ENCODE peak calls at places on chromosomes 3 and 15, in six cellular contexts. One of them, this sample, is unnamed.

GRCh38 chr3:25442486-25442885 is 14.4 kb downstream of the RARB start:
- DNase-seq in psoas muscle: no peak
- DNase-seq in kidney epithelial cell: no peak
- DNase-seq in naive thymus-derived CD4-positive, alpha-beta T cell: no peak
- DNase-seq in choroid plexus epithelial cell: no peak
- DNase-seq in neuronal stem cell: no peak
- DNase-seq in this sample: no peak

GRCh38 chr3:132198601-132199000 is 118.6 kb upstream of the ACP3 start:
- DNase-seq in psoas muscle: no peak
- DNase-seq in kidney epithelial cell: no peak
- DNase-seq in naive thymus-derived CD4-positive, alpha-beta T cell: no peak
- DNase-seq in choroid plexus epithelial cell: no peak
- DNase-seq in neuronal stem cell: no peak
- DNase-seq in this sample: no peak

GRCh38 chr15:46409879-46410278 is 775.0 kb downstream of the SQOR start:
- DNase-seq in psoas muscle: no peak
- DNase-seq in kidney epithelial cell: no peak
- DNase-seq in naive thymus-derived CD4-positive, alpha-beta T cell: no peak
- DNase-seq in choroid plexus epithelial cell: no peak
- DNase-seq in neuronal stem cell: no peak
- DNase-seq in this sample: no peak

GRCh38 chr15:89888214-89888804 is 5.5 kb downstream of the AP3S2 start:
- DNase-seq in psoas muscle: no peak
- DNase-seq in kidney epithelial cell: no peak
- DNase-seq in naive thymus-derived CD4-positive, alpha-beta T cell: no peak
- DNase-seq in choroid plexus epithelial cell: peak
- DNase-seq in neuronal stem cell: no peak
- DNase-seq in this sample: no peak

GRCh38 chr15:66789029-66790025 is 87.3 kb downstream of the SMAD6 start:
- DNase-seq in psoas muscle: no peak
- DNase-seq in kidney epithelial cell: no peak
- DNase-seq in naive thymus-derived CD4-positive, alpha-beta T cell: no peak
- DNase-seq in choroid plexus epithelial cell: peak
- DNase-seq in neuronal stem cell: no peak
- DNase-seq in this sample: peak

GRCh38 chr15:84681822-84682221 is 23.8 kb upstream of the NMB start:
- DNase-seq in psoas muscle: no peak
- DNase-seq in kidney epithelial cell: peak
- DNase-seq in naive thymus-derived CD4-positive, alpha-beta T cell: no peak
- DNase-seq in choroid plexus epithelial cell: peak
- DNase-seq in neuronal stem cell: no peak
- DNase-seq in this sample: no peak

GRCh38 chr3:14371573-14372474 is 30.6 kb upstream of the SLC6A6 start:
- DNase-seq in psoas muscle: peak
- DNase-seq in kidney epithelial cell: peak
- DNase-seq in naive thymus-derived CD4-positive, alpha-beta T cell: no peak
- DNase-seq in choroid plexus epithelial cell: peak
- DNase-seq in neuronal stem cell: no peak
- DNase-seq in this sample: no peak

GRCh38 chr15:51736646-51737537 is 563 bp downstream of the LYSMD2 start:
- DNase-seq in psoas muscle: peak
- DNase-seq in kidney epithelial cell: no peak
- DNase-seq in naive thymus-derived CD4-positive, alpha-beta T cell: peak
- DNase-seq in choroid plexus epithelial cell: peak
- DNase-seq in neuronal stem cell: no peak
- DNase-seq in this sample: no peak

GRCh38 chr3:66336358-66336766 is 115.6 kb downstream of the SLC25A26 start:
- DNase-seq in psoas muscle: no peak
- DNase-seq in kidney epithelial cell: no peak
- DNase-seq in naive thymus-derived CD4-positive, alpha-beta T cell: no peak
- DNase-seq in choroid plexus epithelial cell: peak
- DNase-seq in neuronal stem cell: no peak
- DNase-seq in this sample: no peak

GRCh38 chr3:36906504-36907149 is 38.2 kb downstream of the TRANK1 start:
- DNase-seq in psoas muscle: no peak
- DNase-seq in kidney epithelial cell: no peak
- DNase-seq in naive thymus-derived CD4-positive, alpha-beta T cell: no peak
- DNase-seq in choroid plexus epithelial cell: peak
- DNase-seq in neuronal stem cell: no peak
- DNase-seq in this sample: peak

GRCh38 chr15:23797747-23798157 is 110.6 kb upstream of the NDN start:
- DNase-seq in psoas muscle: no peak
- DNase-seq in kidney epithelial cell: no peak
- DNase-seq in naive thymus-derived CD4-positive, alpha-beta T cell: no peak
- DNase-seq in choroid plexus epithelial cell: no peak
- DNase-seq in neuronal stem cell: no peak
- DNase-seq in this sample: no peak

GRCh38 chr3:136305879-136306278 is 55.7 kb downstream of the PCCB start:
- DNase-seq in psoas muscle: no peak
- DNase-seq in kidney epithelial cell: no peak
- DNase-seq in naive thymus-derived CD4-positive, alpha-beta T cell: no peak
- DNase-seq in choroid plexus epithelial cell: no peak
- DNase-seq in neuronal stem cell: no peak
- DNase-seq in this sample: no peak

GRCh38 chr3:142595581-142595950 is 627 bp upstream of the PLS1 start:
- DNase-seq in psoas muscle: no peak
- DNase-seq in kidney epithelial cell: peak
- DNase-seq in naive thymus-derived CD4-positive, alpha-beta T cell: no peak
- DNase-seq in choroid plexus epithelial cell: peak
- DNase-seq in neuronal stem cell: no peak
- DNase-seq in this sample: no peak

GRCh38 chr3:191340976-191341375 is 10.7 kb upstream of the UTS2B start:
- DNase-seq in psoas muscle: no peak
- DNase-seq in kidney epithelial cell: no peak
- DNase-seq in naive thymus-derived CD4-positive, alpha-beta T cell: no peak
- DNase-seq in choroid plexus epithelial cell: no peak
- DNase-seq in neuronal stem cell: no peak
- DNase-seq in this sample: no peak

GRCh38 chr15:22811640-22812039 is 25.2 kb downstream of the NIPA1 start:
- DNase-seq in psoas muscle: no peak
- DNase-seq in kidney epithelial cell: no peak
- DNase-seq in naive thymus-derived CD4-positive, alpha-beta T cell: no peak
- DNase-seq in choroid plexus epithelial cell: peak
- DNase-seq in neuronal stem cell: no peak
- DNase-seq in this sample: no peak

GRCh38 chr3:31890007-31890406 is 91.1 kb downstream of the OSBPL10 start:
- DNase-seq in psoas muscle: no peak
- DNase-seq in kidney epithelial cell: no peak
- DNase-seq in naive thymus-derived CD4-positive, alpha-beta T cell: no peak
- DNase-seq in choroid plexus epithelial cell: no peak
- DNase-seq in neuronal stem cell: no peak
- DNase-seq in this sample: no peak

GRCh38 chr15:59862191-59863155 is 141.6 kb upstream of the FOXB1 start:
- DNase-seq in psoas muscle: no peak
- DNase-seq in kidney epithelial cell: no peak
- DNase-seq in naive thymus-derived CD4-positive, alpha-beta T cell: no peak
- DNase-seq in choroid plexus epithelial cell: no peak
- DNase-seq in neuronal stem cell: no peak
- DNase-seq in this sample: no peak

GRCh38 chr3:71160800-71161546 is 422.6 kb downstream of the FOXP1 start:
- DNase-seq in psoas muscle: no peak
- DNase-seq in kidney epithelial cell: peak
- DNase-seq in naive thymus-derived CD4-positive, alpha-beta T cell: no peak
- DNase-seq in choroid plexus epithelial cell: peak
- DNase-seq in neuronal stem cell: no peak
- DNase-seq in this sample: no peak

GRCh38 chr3:20080956-20081554 is 40.8 kb downstream of the KAT2B start:
- DNase-seq in psoas muscle: peak
- DNase-seq in kidney epithelial cell: no peak
- DNase-seq in naive thymus-derived CD4-positive, alpha-beta T cell: no peak
- DNase-seq in choroid plexus epithelial cell: peak
- DNase-seq in neuronal stem cell: no peak
- DNase-seq in this sample: no peak

GRCh38 chr3:137514853-137515252 is 249.3 kb upstream of the SOX14 start:
- DNase-seq in psoas muscle: no peak
- DNase-seq in kidney epithelial cell: no peak
- DNase-seq in naive thymus-derived CD4-positive, alpha-beta T cell: no peak
- DNase-seq in choroid plexus epithelial cell: no peak
- DNase-seq in neuronal stem cell: no peak
- DNase-seq in this sample: no peak

GRCh38 chr3:137511655-137512054 is 252.5 kb upstream of the SOX14 start:
- DNase-seq in psoas muscle: no peak
- DNase-seq in kidney epithelial cell: no peak
- DNase-seq in naive thymus-derived CD4-positive, alpha-beta T cell: no peak
- DNase-seq in choroid plexus epithelial cell: no peak
- DNase-seq in neuronal stem cell: no peak
- DNase-seq in this sample: no peak

GRCh38 chr3:137509354-137510045 is 254.6 kb upstream of the SOX14 start:
- DNase-seq in psoas muscle: no peak
- DNase-seq in kidney epithelial cell: no peak
- DNase-seq in naive thymus-derived CD4-positive, alpha-beta T cell: no peak
- DNase-seq in choroid plexus epithelial cell: no peak
- DNase-seq in neuronal stem cell: peak
- DNase-seq in this sample: no peak
- H3K4me3 ChIP-seq in psoas muscle: no peak
- H3K4me3 ChIP-seq in kidney epithelial cell: no peak
- H3K4me3 ChIP-seq in naive thymus-derived CD4-positive, alpha-beta T cell: no peak
- H3K4me3 ChIP-seq in choroid plexus epithelial cell: no peak
- H3K4me3 ChIP-seq in neuronal stem cell: no peak
- H3K4me3 ChIP-seq in this sample: no peak

DNA sequence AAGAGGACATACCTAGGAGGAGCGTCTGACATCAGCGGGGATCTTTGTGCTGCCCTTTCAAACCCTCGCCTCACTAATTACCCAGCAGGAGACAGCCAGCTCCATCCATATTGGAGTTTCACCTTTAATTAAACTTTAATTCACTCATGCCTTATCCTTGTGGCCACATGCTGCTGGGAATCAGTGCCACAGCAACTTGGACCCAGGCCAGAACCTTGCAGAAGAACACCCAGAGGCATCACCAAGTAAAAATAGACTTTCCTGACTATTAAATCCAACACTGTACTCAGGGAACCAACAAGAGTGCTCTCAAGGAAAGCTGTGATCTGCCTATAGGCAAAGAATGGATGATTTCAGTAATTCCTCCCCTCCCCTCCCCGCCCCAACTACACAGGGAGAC is 23.9 kb downstream of the EIF1B start:
- DNase-seq in psoas muscle: peak
- DNase-seq in kidney epithelial cell: no peak
- DNase-seq in naive thymus-derived CD4-positive, alpha-beta T cell: no peak
- DNase-seq in choroid plexus epithelial cell: no peak
- DNase-seq in neuronal stem cell: no peak
- DNase-seq in this sample: no peak
- H3K4me3 ChIP-seq in psoas muscle: no peak
- H3K4me3 ChIP-seq in kidney epithelial cell: no peak
- H3K4me3 ChIP-seq in naive thymus-derived CD4-positive, alpha-beta T cell: no peak
- H3K4me3 ChIP-seq in choroid plexus epithelial cell: no peak
- H3K4me3 ChIP-seq in neuronal stem cell: no peak
- H3K4me3 ChIP-seq in this sample: no peak

GRCh38 chr3:156291269-156292123 is 171.1 kb downstream of the KCNAB1 start:
- DNase-seq in psoas muscle: no peak
- DNase-seq in kidney epithelial cell: no peak
- DNase-seq in naive thymus-derived CD4-positive, alpha-beta T cell: no peak
- DNase-seq in choroid plexus epithelial cell: peak
- DNase-seq in neuronal stem cell: peak
- DNase-seq in this sample: no peak
- H3K4me3 ChIP-seq in psoas muscle: peak
- H3K4me3 ChIP-seq in kidney epithelial cell: peak
- H3K4me3 ChIP-seq in naive thymus-derived CD4-positive, alpha-beta T cell: no peak
- H3K4me3 ChIP-seq in choroid plexus epithelial cell: peak
- H3K4me3 ChIP-seq in neuronal stem cell: no peak
- H3K4me3 ChIP-seq in this sample: no peak

DNA sequence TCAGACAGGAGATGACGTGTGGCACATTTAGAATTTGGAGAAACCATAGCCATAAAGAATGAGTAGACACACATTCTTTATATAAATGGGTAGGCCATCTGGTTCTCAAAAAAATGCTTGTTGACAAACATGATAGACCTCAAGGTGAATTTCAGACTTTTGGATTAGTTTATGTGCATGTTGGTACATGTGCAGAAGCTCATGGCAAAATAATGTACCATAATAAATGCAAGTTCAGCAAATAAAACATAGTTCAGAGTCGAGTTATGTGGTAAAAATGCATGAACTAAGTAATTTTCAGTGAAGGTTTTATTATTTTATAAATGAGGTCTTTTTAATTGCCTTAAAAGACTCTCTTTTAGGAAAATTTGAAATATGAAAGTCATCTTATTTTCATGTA is 24.6 kb downstream of the EEFSEC start:
- DNase-seq in psoas muscle: no peak
- DNase-seq in kidney epithelial cell: no peak
- DNase-seq in naive thymus-derived CD4-positive, alpha-beta T cell: no peak
- DNase-seq in choroid plexus epithelial cell: no peak
- DNase-seq in neuronal stem cell: no peak
- DNase-seq in this sample: no peak
- H3K4me3 ChIP-seq in psoas muscle: no peak
- H3K4me3 ChIP-seq in kidney epithelial cell: no peak
- H3K4me3 ChIP-seq in naive thymus-derived CD4-positive, alpha-beta T cell: no peak
- H3K4me3 ChIP-seq in choroid plexus epithelial cell: no peak
- H3K4me3 ChIP-seq in neuronal stem cell: no peak
- H3K4me3 ChIP-seq in this sample: no peak

DNA sequence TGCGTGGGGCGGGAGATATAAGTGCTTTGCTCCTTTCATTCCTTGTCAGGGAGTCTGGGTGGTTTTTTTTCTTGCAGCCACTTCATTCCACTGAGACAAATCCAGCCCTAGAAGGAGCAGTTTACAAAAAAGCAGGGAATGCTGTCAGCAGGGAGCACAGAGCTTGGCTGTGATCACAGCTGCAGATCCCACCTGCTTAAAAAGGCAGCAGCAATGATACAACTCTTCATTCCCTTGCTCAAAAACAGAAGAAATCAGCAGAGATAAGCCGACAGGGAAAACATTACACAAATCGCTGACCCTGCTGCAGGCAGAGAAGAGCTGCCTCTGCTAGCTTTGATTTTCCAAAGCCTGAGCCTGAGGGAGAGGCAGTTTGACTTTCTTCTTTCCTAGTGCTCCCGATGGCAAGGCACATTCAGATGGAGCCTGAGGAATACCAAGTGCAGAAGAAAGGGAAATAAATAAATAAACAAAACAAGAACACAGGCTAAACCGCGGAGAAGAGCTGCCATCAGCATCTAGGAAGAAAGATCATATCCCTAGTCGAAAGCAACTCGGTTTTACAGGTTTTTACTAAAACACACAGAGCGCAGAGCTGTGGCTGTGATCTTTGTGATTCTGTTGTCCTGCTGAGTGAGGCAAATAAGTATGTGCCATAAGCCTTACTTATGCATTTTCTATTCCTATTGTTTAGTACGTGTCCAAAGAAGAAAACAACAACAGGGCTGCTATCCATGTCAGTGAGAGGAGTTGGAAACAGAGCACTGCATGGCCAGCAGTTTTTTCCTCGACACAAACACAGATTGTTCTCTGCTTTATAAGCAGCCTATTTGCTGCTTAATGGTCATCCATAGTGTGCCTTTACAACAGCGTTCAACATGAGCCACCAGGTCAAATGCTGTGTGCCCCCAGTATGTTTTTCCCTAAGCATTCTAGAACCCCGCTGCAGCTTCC is 80.0 kb downstream of the SHQ1 start:
- DNase-seq in psoas muscle: no peak
- DNase-seq in kidney epithelial cell: no peak
- DNase-seq in naive thymus-derived CD4-positive, alpha-beta T cell: no peak
- DNase-seq in choroid plexus epithelial cell: peak
- DNase-seq in neuronal stem cell: peak
- DNase-seq in this sample: no peak
- H3K4me3 ChIP-seq in psoas muscle: no peak
- H3K4me3 ChIP-seq in kidney epithelial cell: no peak
- H3K4me3 ChIP-seq in naive thymus-derived CD4-positive, alpha-beta T cell: no peak
- H3K4me3 ChIP-seq in choroid plexus epithelial cell: no peak
- H3K4me3 ChIP-seq in neuronal stem cell: no peak
- H3K4me3 ChIP-seq in this sample: no peak

This sample was measured in Jurkat, Clone E6-1.